ENCODE peak calls at places on chromosomes 13 and 19, in eight cellular contexts. One of them, this sample, is unnamed.

GRCh38 chr13:42999491-42999890 is 7.5 kb upstream of the EPSTI1 start:
- DNase-seq in colonic mucosa: no peak
- DNase-seq in cardiac muscle cell: no peak
- DNase-seq in kidney glomerular epithelial cell: no peak
- DNase-seq in NCI-H774: no peak
- DNase-seq in SK-MEL-5: no peak
- DNase-seq in KBM-7: no peak
- DNase-seq in ovary: no peak
- DNase-seq in this sample: no peak

GRCh38 chr19:13089139-13089856 is 13.4 kb downstream of the LYL1 start:
- DNase-seq in colonic mucosa: no peak
- DNase-seq in cardiac muscle cell: no peak
- DNase-seq in kidney glomerular epithelial cell: no peak
- DNase-seq in NCI-H774: no peak
- DNase-seq in SK-MEL-5: peak; percentile 11
- DNase-seq in KBM-7: no peak
- DNase-seq in ovary: peak; percentile 37
- DNase-seq in this sample: peak; percentile 70

GRCh38 chr13:50396001-50396400 is 380.8 kb downstream of the KCNRG start:
- DNase-seq in colonic mucosa: no peak
- DNase-seq in cardiac muscle cell: no peak
- DNase-seq in kidney glomerular epithelial cell: no peak
- DNase-seq in NCI-H774: no peak
- DNase-seq in SK-MEL-5: no peak
- DNase-seq in KBM-7: no peak
- DNase-seq in ovary: no peak
- DNase-seq in this sample: no peak

GRCh38 chr13:45370922-45371406 is 30.0 kb upstream of the TPT1 start:
- DNase-seq in colonic mucosa: peak; percentile 62
- DNase-seq in cardiac muscle cell: peak; percentile 93
- DNase-seq in kidney glomerular epithelial cell: peak; percentile 71
- DNase-seq in NCI-H774: no peak
- DNase-seq in SK-MEL-5: peak; percentile 78
- DNase-seq in KBM-7: peak; percentile 51
- DNase-seq in ovary: peak; percentile 83
- DNase-seq in this sample: peak; percentile 30

GRCh38 chr19:10086032-10086903 is at the start of gene SHFL:
- DNase-seq in colonic mucosa: peak; percentile 86
- DNase-seq in cardiac muscle cell: peak; percentile 71
- DNase-seq in kidney glomerular epithelial cell: peak; percentile 5
- DNase-seq in NCI-H774: peak; percentile 48
- DNase-seq in SK-MEL-5: peak; percentile 54
- DNase-seq in KBM-7: peak; percentile 75
- DNase-seq in ovary: peak; percentile 86
- DNase-seq in this sample: peak; percentile 89

GRCh38 chr19:13623686-13624405 is 117.6 kb upstream of the CACNA1A start:
- DNase-seq in colonic mucosa: no peak
- DNase-seq in cardiac muscle cell: no peak
- DNase-seq in kidney glomerular epithelial cell: no peak
- DNase-seq in NCI-H774: no peak
- DNase-seq in SK-MEL-5: no peak
- DNase-seq in KBM-7: no peak
- DNase-seq in ovary: no peak
- DNase-seq in this sample: no peak

GRCh38 chr13:101988140-101988539 is 413.7 kb downstream of the FGF14 start:
- DNase-seq in colonic mucosa: no peak
- DNase-seq in cardiac muscle cell: no peak
- DNase-seq in kidney glomerular epithelial cell: no peak
- DNase-seq in NCI-H774: no peak
- DNase-seq in SK-MEL-5: no peak
- DNase-seq in KBM-7: peak; percentile 3
- DNase-seq in ovary: no peak
- DNase-seq in this sample: no peak

GRCh38 chr19:40663712-40664692 is 26.4 kb downstream of the NUMBL start:
- DNase-seq in colonic mucosa: no peak
- DNase-seq in cardiac muscle cell: no peak
- DNase-seq in kidney glomerular epithelial cell: peak; percentile 56
- DNase-seq in NCI-H774: no peak
- DNase-seq in SK-MEL-5: no peak
- DNase-seq in KBM-7: no peak
- DNase-seq in ovary: no peak
- DNase-seq in this sample: no peak